ENCODE peak calls at places on chromosomes 13 and 19, in eight cellular contexts. One of them, this sample, is unnamed.

GRCh38 chr19:46892252-46893179 is 31.7 kb downstream of the ARHGAP35 start:
- DNase-seq in AG09319: no peak
- DNase-seq in body of pancreas: no peak
- DNase-seq in AG04449: no peak
- DNase-seq in H1: no peak
- DNase-seq in right atrium auricular region: no peak
- DNase-seq in nephron progenitor cell: no peak
- DNase-seq in cardiac fibroblast: no peak
- DNase-seq in this sample: no peak

GRCh38 chr13:114080739-114081561 is 51.5 kb downstream of the RASA3 start:
- DNase-seq in cardiac fibroblast: no peak
- DNase-seq in AG09319: no peak
- DNase-seq in right atrium auricular region: peak; percentile 42
- DNase-seq in nephron progenitor cell: peak; percentile 1
- DNase-seq in AG04449: no peak
- DNase-seq in H1: no peak
- DNase-seq in body of pancreas: peak; percentile 19
- DNase-seq in this sample: peak; percentile 37

GRCh38 chr13:100203696-100204367 is 114.9 kb downstream of the PCCA start:
- DNase-seq in nephron progenitor cell: no peak
- DNase-seq in body of pancreas: no peak
- DNase-seq in H1: no peak
- DNase-seq in AG09319: no peak
- DNase-seq in cardiac fibroblast: peak; percentile 64
- DNase-seq in right atrium auricular region: no peak
- DNase-seq in AG04449: no peak
- DNase-seq in this sample: no peak

GRCh38 chr13:79194272-79194671 is 211.8 kb downstream of the RBM26 start:
- DNase-seq in AG09319: no peak
- DNase-seq in nephron progenitor cell: no peak
- DNase-seq in AG04449: no peak
- DNase-seq in H1: no peak
- DNase-seq in cardiac fibroblast: no peak
- DNase-seq in right atrium auricular region: no peak
- DNase-seq in body of pancreas: no peak
- DNase-seq in this sample: no peak

GRCh38 chr19:38626401-38626800 is 7.4 kb downstream of the EIF3K start:
- DNase-seq in nephron progenitor cell: no peak
- DNase-seq in AG09319: no peak
- DNase-seq in body of pancreas: no peak
- DNase-seq in AG04449: no peak
- DNase-seq in H1: no peak
- DNase-seq in right atrium auricular region: no peak
- DNase-seq in cardiac fibroblast: no peak
- DNase-seq in this sample: no peak

GRCh38 chr13:25447396-25447795 is 75.6 kb downstream of the ATP8A2 start:
- DNase-seq in AG09319: no peak
- DNase-seq in H1: no peak
- DNase-seq in cardiac fibroblast: no peak
- DNase-seq in right atrium auricular region: no peak
- DNase-seq in body of pancreas: no peak
- DNase-seq in AG04449: no peak
- DNase-seq in nephron progenitor cell: no peak
- DNase-seq in this sample: no peak

GRCh38 chr19:7663711-7664110 is 5.1 kb upstream of the RETN start:
- DNase-seq in H1: no peak
- DNase-seq in AG04449: no peak
- DNase-seq in AG09319: no peak
- DNase-seq in right atrium auricular region: no peak
- DNase-seq in cardiac fibroblast: no peak
- DNase-seq in nephron progenitor cell: no peak
- DNase-seq in body of pancreas: no peak
- DNase-seq in this sample: no peak

GRCh38 chr13:66994097-66994496 is 236.0 kb downstream of the PCDH9 start:
- DNase-seq in cardiac fibroblast: peak; percentile 83
- DNase-seq in AG04449: no peak
- DNase-seq in AG09319: no peak
- DNase-seq in right atrium auricular region: peak; percentile 76
- DNase-seq in body of pancreas: peak; percentile 76
- DNase-seq in nephron progenitor cell: peak; percentile 75
- DNase-seq in H1: peak; percentile 85
- DNase-seq in this sample: peak; percentile 73

GRCh38 chr13:43127827-43128226 is 104.4 kb downstream of the DNAJC15 start:
- DNase-seq in cardiac fibroblast: peak; percentile 18
- DNase-seq in AG04449: no peak
- DNase-seq in right atrium auricular region: no peak
- DNase-seq in H1: no peak
- DNase-seq in nephron progenitor cell: no peak
- DNase-seq in body of pancreas: no peak
- DNase-seq in AG09319: no peak
- DNase-seq in this sample: no peak

GRCh38 chr13:25719666-25720065 is 332.1 kb downstream of the SHISA2 start:
- DNase-seq in cardiac fibroblast: no peak
- DNase-seq in H1: no peak
- DNase-seq in body of pancreas: no peak
- DNase-seq in nephron progenitor cell: no peak
- DNase-seq in AG09319: no peak
- DNase-seq in right atrium auricular region: no peak
- DNase-seq in AG04449: no peak
- DNase-seq in this sample: no peak

GRCh38 chr19:42412223-42412622 is 15.0 kb downstream of the LIPE start:
- DNase-seq in right atrium auricular region: no peak
- DNase-seq in nephron progenitor cell: peak; percentile 65
- DNase-seq in AG09319: no peak
- DNase-seq in H1: no peak
- DNase-seq in AG04449: no peak
- DNase-seq in cardiac fibroblast: no peak
- DNase-seq in body of pancreas: no peak
- DNase-seq in this sample: peak; percentile 30

GRCh38 chr19:4388171-4389063 is 11.9 kb downstream of the SH3GL1 start:
- DNase-seq in AG09319: no peak
- DNase-seq in H1: no peak
- DNase-seq in AG04449: no peak
- DNase-seq in cardiac fibroblast: no peak
- DNase-seq in nephron progenitor cell: peak; percentile 34
- DNase-seq in right atrium auricular region: no peak
- DNase-seq in body of pancreas: no peak
- DNase-seq in this sample: peak; percentile 52

GRCh38 chr19:47097396-47098217 is 16.0 kb downstream of the ZC3H4 start:
- DNase-seq in cardiac fibroblast: peak; percentile 32
- DNase-seq in AG04449: no peak
- DNase-seq in right atrium auricular region: peak; percentile 73
- DNase-seq in nephron progenitor cell: no peak
- DNase-seq in H1: no peak
- DNase-seq in body of pancreas: no peak
- DNase-seq in AG09319: no peak
- DNase-seq in this sample: peak; percentile 59

GRCh38 chr19:18227781-18228271 is 1.6 kb upstream of the PDE4C start:
- DNase-seq in cardiac fibroblast: no peak
- DNase-seq in H1: no peak
- DNase-seq in nephron progenitor cell: no peak
- DNase-seq in AG09319: no peak
- DNase-seq in AG04449: no peak
- DNase-seq in right atrium auricular region: no peak
- DNase-seq in body of pancreas: no peak
- DNase-seq in this sample: no peak

GRCh38 chr19:47274071-47274890 is at the start of gene INAFM1:
- DNase-seq in AG09319: peak; percentile 82
- DNase-seq in body of pancreas: peak; percentile 99
- DNase-seq in AG04449: no peak
- DNase-seq in right atrium auricular region: peak; percentile 98
- DNase-seq in nephron progenitor cell: peak; percentile 100
- DNase-seq in cardiac fibroblast: peak; percentile 95
- DNase-seq in H1: peak; percentile 100
- DNase-seq in this sample: peak; percentile 99

GRCh38 chr13:60329221-60329983 is 67.6 kb upstream of the TDRD3 start:
- DNase-seq in cardiac fibroblast: peak; percentile 55
- DNase-seq in body of pancreas: peak; percentile 60
- DNase-seq in nephron progenitor cell: peak; percentile 45
- DNase-seq in right atrium auricular region: no peak
- DNase-seq in H1: peak; percentile 71
- DNase-seq in AG04449: no peak
- DNase-seq in AG09319: peak; percentile 11
- DNase-seq in this sample: peak; percentile 48

GRCh38 chr13:114099918-114100445 is 32.4 kb downstream of the RASA3 start:
- DNase-seq in AG04449: no peak
- DNase-seq in nephron progenitor cell: peak; percentile 30
- DNase-seq in H1: peak; percentile 73
- DNase-seq in AG09319: no peak
- DNase-seq in body of pancreas: peak; percentile 45
- DNase-seq in cardiac fibroblast: peak; percentile 65
- DNase-seq in right atrium auricular region: peak; percentile 55
- DNase-seq in this sample: peak; percentile 44

GRCh38 chr19:50658438-50659317 is 9.4 kb downstream of the C19orf81 start:
- DNase-seq in AG09319: no peak
- DNase-seq in AG04449: no peak
- DNase-seq in nephron progenitor cell: peak; percentile 96
- DNase-seq in right atrium auricular region: no peak
- DNase-seq in body of pancreas: peak; percentile 73
- DNase-seq in H1: peak; percentile 95
- DNase-seq in cardiac fibroblast: peak; percentile 46
- DNase-seq in this sample: peak; percentile 82
- TF ChIP-seq CTCF in AG09319: no peak
- TF ChIP-seq CTCF in AG04449: no peak
- TF ChIP-seq CTCF in nephron progenitor cell: no peak
- TF ChIP-seq CTCF in right atrium auricular region: no peak
- TF ChIP-seq CTCF in body of pancreas: no peak
- TF ChIP-seq CTCF in H1: no peak
- TF ChIP-seq CTCF in cardiac fibroblast: no peak
- TF ChIP-seq CTCF in this sample: peak; percentile 9

GRCh38 chr13:95533545-95534135 is 18.9 kb upstream of the CLDN10 start:
- DNase-seq in body of pancreas: peak; percentile 70
- DNase-seq in cardiac fibroblast: no peak
- DNase-seq in H1: peak; percentile 54
- DNase-seq in nephron progenitor cell: peak; percentile 36
- DNase-seq in AG09319: no peak
- DNase-seq in AG04449: no peak
- DNase-seq in right atrium auricular region: no peak
- DNase-seq in this sample: no peak

GRCh38 chr13:95535243-95535642 is 17.3 kb upstream of the CLDN10 start:
- DNase-seq in AG04449: no peak
- DNase-seq in nephron progenitor cell: no peak
- DNase-seq in body of pancreas: peak; percentile 33
- DNase-seq in H1: no peak
- DNase-seq in cardiac fibroblast: peak; percentile 75
- DNase-seq in AG09319: no peak
- DNase-seq in right atrium auricular region: no peak
- DNase-seq in this sample: no peak

GRCh38 chr13:95541308-95541707 is 11.2 kb upstream of the CLDN10 start:
- DNase-seq in AG04449: no peak
- DNase-seq in right atrium auricular region: no peak
- DNase-seq in H1: no peak
- DNase-seq in AG09319: no peak
- DNase-seq in body of pancreas: no peak
- DNase-seq in nephron progenitor cell: no peak
- DNase-seq in cardiac fibroblast: no peak
- DNase-seq in this sample: no peak

GRCh38 chr13:95540848-95541247 is 11.7 kb upstream of the CLDN10 start:
- DNase-seq in AG04449: no peak
- DNase-seq in nephron progenitor cell: no peak
- DNase-seq in H1: no peak
- DNase-seq in AG09319: no peak
- DNase-seq in cardiac fibroblast: no peak
- DNase-seq in right atrium auricular region: no peak
- DNase-seq in body of pancreas: peak; percentile 95
- DNase-seq in this sample: no peak

DNA sequence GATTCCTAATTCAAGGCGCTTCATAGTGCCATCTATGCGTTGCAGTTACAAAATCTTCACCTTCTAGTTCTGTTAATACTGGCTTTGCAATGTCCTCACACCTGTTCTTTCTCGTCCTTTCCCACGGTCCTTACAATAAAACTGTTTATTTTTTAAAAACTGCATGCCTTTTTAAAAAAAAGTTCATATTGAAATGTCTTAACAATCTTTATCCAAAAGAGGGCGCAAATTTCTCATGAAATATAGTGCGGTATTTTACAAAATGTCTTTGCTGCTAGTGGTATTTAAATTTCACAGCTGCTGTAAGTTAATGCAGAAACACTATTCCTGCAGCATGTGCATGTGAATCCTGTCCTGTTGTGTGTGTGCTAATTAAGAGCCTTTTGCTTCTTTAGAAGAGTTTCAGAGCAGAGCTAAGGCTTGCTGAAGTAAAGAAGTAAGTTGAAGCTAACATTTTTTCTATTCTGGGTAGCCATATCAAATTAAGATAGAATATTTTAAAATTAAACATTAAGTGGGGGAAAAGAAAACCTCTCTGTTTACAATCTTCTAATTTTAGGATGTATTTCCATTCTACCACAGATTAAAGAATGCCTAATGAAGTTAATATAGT is 15.8 kb upstream of the CLDN10 start:
- DNase-seq in H1: no peak
- DNase-seq in cardiac fibroblast: peak; percentile 60
- DNase-seq in AG04449: no peak
- DNase-seq in AG09319: no peak
- DNase-seq in body of pancreas: peak; percentile 74
- DNase-seq in right atrium auricular region: no peak
- DNase-seq in nephron progenitor cell: no peak
- DNase-seq in this sample: no peak
- TF ChIP-seq CTCF in H1: no peak
- TF ChIP-seq CTCF in cardiac fibroblast: peak; percentile 35
- TF ChIP-seq CTCF in AG04449: peak; percentile 4
- TF ChIP-seq CTCF in AG09319: peak; percentile 46
- TF ChIP-seq CTCF in body of pancreas: peak; percentile 74
- TF ChIP-seq CTCF in right atrium auricular region: peak; percentile 58
- TF ChIP-seq CTCF in nephron progenitor cell: peak; percentile 36
- TF ChIP-seq CTCF in this sample: peak; percentile 48

DNA sequence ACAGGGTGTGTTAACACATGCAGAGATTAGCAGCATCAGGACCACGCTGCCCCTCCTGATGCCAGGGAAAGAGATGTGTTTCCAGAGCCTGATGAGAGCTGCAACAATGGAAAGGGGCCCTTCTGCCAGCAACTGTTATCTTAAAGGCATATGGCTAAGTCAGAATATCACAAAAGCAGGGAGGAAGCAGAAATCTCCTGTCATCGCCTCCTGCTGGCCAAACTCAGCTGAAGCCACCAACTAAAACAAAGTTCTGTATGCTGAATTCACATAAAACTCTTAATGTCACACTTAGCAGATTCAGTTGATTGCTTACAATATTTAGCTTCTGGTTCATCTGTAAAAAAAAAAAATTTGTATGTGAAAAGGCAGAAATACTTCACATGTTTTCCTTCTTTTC is 178.2 kb downstream of the GPC5 start:
- DNase-seq in cardiac fibroblast: no peak
- DNase-seq in body of pancreas: no peak
- DNase-seq in right atrium auricular region: no peak
- DNase-seq in H1: peak; percentile 63
- DNase-seq in AG09319: no peak
- DNase-seq in AG04449: no peak
- DNase-seq in nephron progenitor cell: peak; percentile 4
- DNase-seq in this sample: no peak
- TF ChIP-seq CTCF in cardiac fibroblast: no peak
- TF ChIP-seq CTCF in body of pancreas: no peak
- TF ChIP-seq CTCF in right atrium auricular region: no peak
- TF ChIP-seq CTCF in H1: peak; percentile 61
- TF ChIP-seq CTCF in AG09319: no peak
- TF ChIP-seq CTCF in AG04449: no peak
- TF ChIP-seq CTCF in nephron progenitor cell: peak; percentile 41
- TF ChIP-seq CTCF in this sample: no peak

GRCh38 chr13:71877280-71877653 is 10.3 kb upstream of the DACH1 start:
- DNase-seq in cardiac fibroblast: no peak
- DNase-seq in AG04449: no peak
- DNase-seq in right atrium auricular region: no peak
- DNase-seq in nephron progenitor cell: no peak
- DNase-seq in H1: peak; percentile 49
- DNase-seq in body of pancreas: no peak
- DNase-seq in AG09319: no peak
- DNase-seq in this sample: no peak
- TF ChIP-seq CTCF in cardiac fibroblast: no peak
- TF ChIP-seq CTCF in AG04449: no peak
- TF ChIP-seq CTCF in right atrium auricular region: no peak
- TF ChIP-seq CTCF in nephron progenitor cell: no peak
- TF ChIP-seq CTCF in H1: no peak
- TF ChIP-seq CTCF in body of pancreas: no peak
- TF ChIP-seq CTCF in AG09319: no peak
- TF ChIP-seq CTCF in this sample: no peak